ENCODE peak calls at places on chromosomes 11 and 22, in seven cellular contexts. One of them, this sample, is unnamed. For H3K4me1, the result is how much of the 10 kb centered on the place peaks cover.

GRCh38 chr22:29133603-29134133 is 60.8 kb downstream of the KREMEN1 start:
- DNase-seq in stomach: no peak
- DNase-seq in cardiac muscle cell: no peak
- DNase-seq in spleen: no peak
- DNase-seq in pancreas: no peak
- DNase-seq in fibroblast of lung: no peak
- DNase-seq in OCI-LY7: no peak
- DNase-seq in this sample: no peak

GRCh38 chr22:46083383-46084350 is 66.7 kb upstream of the PPARA start:
- DNase-seq in spleen: peak
- DNase-seq in pancreas: peak
- DNase-seq in cardiac muscle cell: no peak
- DNase-seq in stomach: peak
- DNase-seq in OCI-LY7: no peak
- DNase-seq in fibroblast of lung: no peak
- DNase-seq in this sample: no peak

GRCh38 chr11:116792869-116793475 is 1.3 kb upstream of the APOA5 start:
- DNase-seq in OCI-LY7: no peak
- DNase-seq in spleen: no peak
- DNase-seq in fibroblast of lung: peak
- DNase-seq in cardiac muscle cell: no peak
- DNase-seq in pancreas: no peak
- DNase-seq in stomach: no peak
- DNase-seq in this sample: no peak

GRCh38 chr22:30245985-30246901 is at the start of gene LIF:
- DNase-seq in OCI-LY7: no peak
- DNase-seq in stomach: no peak
- DNase-seq in pancreas: no peak
- DNase-seq in cardiac muscle cell: peak
- DNase-seq in fibroblast of lung: peak
- DNase-seq in spleen: peak
- DNase-seq in this sample: peak

GRCh38 chr22:38029901-38030300 is 27.3 kb upstream of the PICK1 start:
- DNase-seq in OCI-LY7: no peak
- DNase-seq in pancreas: no peak
- DNase-seq in cardiac muscle cell: no peak
- DNase-seq in fibroblast of lung: no peak
- DNase-seq in spleen: no peak
- DNase-seq in stomach: no peak
- DNase-seq in this sample: no peak

GRCh38 chr22:44776535-44777363 is 24.4 kb downstream of the ARHGAP8 start:
- DNase-seq in OCI-LY7: no peak
- DNase-seq in fibroblast of lung: no peak
- DNase-seq in spleen: no peak
- DNase-seq in stomach: no peak
- DNase-seq in pancreas: no peak
- DNase-seq in cardiac muscle cell: no peak
- DNase-seq in this sample: no peak

GRCh38 chr11:8366316-8366715 is 102.6 kb upstream of the LMO1 start:
- DNase-seq in fibroblast of lung: no peak
- DNase-seq in spleen: peak
- DNase-seq in OCI-LY7: no peak
- DNase-seq in stomach: no peak
- DNase-seq in pancreas: no peak
- DNase-seq in cardiac muscle cell: no peak
- DNase-seq in this sample: no peak

GRCh38 chr22:22408731-22409696 is 99.5 kb downstream of the ZNF280B start:
- DNase-seq in stomach: no peak
- DNase-seq in fibroblast of lung: peak
- DNase-seq in spleen: no peak
- DNase-seq in OCI-LY7: peak
- DNase-seq in cardiac muscle cell: peak
- DNase-seq in pancreas: no peak
- DNase-seq in this sample: no peak

GRCh38 chr11:115170133-115170815 is 333.9 kb downstream of the CADM1 start:
- DNase-seq in fibroblast of lung: no peak
- DNase-seq in spleen: no peak
- DNase-seq in OCI-LY7: peak
- DNase-seq in cardiac muscle cell: peak
- DNase-seq in stomach: no peak
- DNase-seq in pancreas: no peak
- DNase-seq in this sample: no peak

GRCh38 chr22:37163618-37164534 is 14.2 kb upstream of the IL2RB start:
- DNase-seq in pancreas: no peak
- DNase-seq in OCI-LY7: no peak
- DNase-seq in spleen: peak
- DNase-seq in stomach: no peak
- DNase-seq in cardiac muscle cell: no peak
- DNase-seq in fibroblast of lung: no peak
- DNase-seq in this sample: no peak

GRCh38 chr22:35312198-35313059 is 12.7 kb downstream of the TOM1 start:
- DNase-seq in fibroblast of lung: peak
- DNase-seq in cardiac muscle cell: no peak
- DNase-seq in pancreas: peak
- DNase-seq in spleen: peak
- DNase-seq in OCI-LY7: no peak
- DNase-seq in stomach: no peak
- DNase-seq in this sample: no peak

GRCh38 chr11:19311306-19312030 is 70.7 kb upstream of the E2F8 start:
- DNase-seq in OCI-LY7: peak
- DNase-seq in spleen: no peak
- DNase-seq in fibroblast of lung: peak
- DNase-seq in stomach: peak
- DNase-seq in pancreas: peak
- DNase-seq in cardiac muscle cell: peak
- DNase-seq in this sample: peak

GRCh38 chr22:50691521-50691920 is 18.9 kb downstream of the SHANK3 start:
- DNase-seq in stomach: no peak
- DNase-seq in OCI-LY7: peak
- DNase-seq in cardiac muscle cell: peak
- DNase-seq in fibroblast of lung: no peak
- DNase-seq in spleen: no peak
- DNase-seq in pancreas: no peak
- DNase-seq in this sample: no peak

GRCh38 chr11:126840975-126841374 is 159.6 kb downstream of the KIRREL3 start:
- DNase-seq in stomach: no peak
- DNase-seq in cardiac muscle cell: no peak
- DNase-seq in pancreas: no peak
- DNase-seq in fibroblast of lung: no peak
- DNase-seq in OCI-LY7: no peak
- DNase-seq in spleen: no peak
- DNase-seq in this sample: no peak

GRCh38 chr11:110720646-110721283 is 8.5 kb upstream of the ARHGAP20 start:
- DNase-seq in stomach: no peak
- DNase-seq in pancreas: no peak
- DNase-seq in fibroblast of lung: no peak
- DNase-seq in cardiac muscle cell: peak
- DNase-seq in spleen: no peak
- DNase-seq in OCI-LY7: no peak
- DNase-seq in this sample: no peak

GRCh38 chr22:41442240-41442792 is 4.3 kb downstream of the TOB2 start:
- DNase-seq in fibroblast of lung: no peak
- DNase-seq in cardiac muscle cell: no peak
- DNase-seq in pancreas: no peak
- DNase-seq in stomach: no peak
- DNase-seq in OCI-LY7: no peak
- DNase-seq in spleen: no peak
- DNase-seq in this sample: no peak

DNA sequence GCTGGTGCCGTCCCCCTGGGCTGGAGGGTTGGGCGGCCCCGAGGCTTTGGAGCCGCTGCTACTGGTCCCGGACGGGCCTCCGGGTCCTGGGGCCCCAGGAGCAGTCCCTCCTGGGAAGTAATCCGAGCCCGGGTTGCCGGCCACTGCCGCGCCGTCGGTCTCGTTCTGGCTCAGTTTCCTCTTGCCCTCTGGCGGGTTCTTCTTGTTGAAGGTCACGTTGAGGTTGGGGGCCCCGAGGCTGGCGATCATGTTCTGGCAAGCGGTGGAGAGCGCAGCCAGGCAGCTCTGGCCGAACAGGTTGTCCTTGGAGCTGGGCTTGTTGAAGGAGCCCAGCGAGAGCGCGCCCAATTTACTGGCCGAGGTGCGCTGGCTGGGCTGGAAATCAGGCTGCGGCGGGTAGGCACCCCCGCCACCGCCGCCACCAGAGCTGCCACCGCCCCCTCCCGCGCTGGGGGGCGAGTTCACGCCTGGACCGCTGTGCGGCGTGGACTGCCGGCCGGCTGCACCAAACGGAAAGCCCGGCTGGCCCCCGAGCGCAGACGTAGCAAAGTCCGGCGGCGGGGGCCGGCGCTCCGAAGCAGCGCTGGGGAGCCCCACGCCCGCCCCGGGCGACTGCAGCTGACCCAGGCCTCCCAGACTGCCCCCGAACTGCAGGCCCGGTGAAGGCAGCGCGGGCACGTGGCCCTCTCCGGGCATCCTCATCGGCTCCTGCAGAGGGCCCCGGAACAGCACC is 3.6 kb downstream of the MN1 start:
- DNase-seq in pancreas: no peak
- DNase-seq in cardiac muscle cell: no peak
- DNase-seq in spleen: no peak
- DNase-seq in OCI-LY7: no peak
- DNase-seq in fibroblast of lung: peak
- DNase-seq in stomach: no peak
- DNase-seq in this sample: no peak
- H3K27ac ChIP-seq in pancreas: no peak
- H3K27ac ChIP-seq in cardiac muscle cell: no peak
- H3K27ac ChIP-seq in spleen: no peak
- H3K27ac ChIP-seq in OCI-LY7: no peak
- H3K27ac ChIP-seq in fibroblast of lung: no peak
- H3K27ac ChIP-seq in stomach: no peak
- H3K27ac ChIP-seq in this sample: no peak

DNA sequence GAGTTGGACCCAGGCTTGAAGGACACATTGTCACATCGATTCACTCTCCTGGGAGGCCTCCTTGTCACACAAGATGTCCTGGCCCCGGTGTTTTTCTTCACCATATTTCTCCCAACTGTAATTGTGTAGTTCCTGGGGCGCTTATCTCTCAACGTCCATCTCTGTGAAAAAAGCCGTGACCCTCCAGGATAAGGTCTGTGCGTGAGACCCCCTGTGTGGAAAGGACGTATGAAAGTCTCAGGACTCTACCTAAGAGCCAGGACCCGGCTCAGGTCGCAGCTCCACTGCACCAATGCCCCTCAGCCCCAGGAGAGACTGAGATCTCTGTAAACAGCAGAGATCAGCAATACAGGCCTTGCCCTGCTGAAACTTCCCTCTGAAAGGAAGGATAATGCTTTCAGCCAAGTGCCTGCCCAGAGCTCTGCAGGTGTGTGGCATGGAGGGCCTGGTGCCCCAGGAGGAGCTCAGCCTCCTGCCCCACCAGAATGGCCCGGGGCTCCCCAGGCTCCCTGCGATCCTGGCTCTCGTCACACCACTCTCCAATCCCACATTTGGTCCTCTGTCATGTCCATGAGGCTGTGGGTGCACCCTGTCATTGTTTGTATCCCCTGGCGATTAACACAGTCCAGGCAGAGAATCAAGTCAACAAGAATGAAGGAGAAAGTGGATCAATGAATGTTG is 119.2 kb upstream of the TMEM45B start:
- DNase-seq in cardiac muscle cell: no peak
- DNase-seq in stomach: no peak
- DNase-seq in pancreas: no peak
- DNase-seq in fibroblast of lung: no peak
- DNase-seq in OCI-LY7: no peak
- DNase-seq in spleen: no peak
- DNase-seq in this sample: no peak
- TF ChIP-seq CTCF in cardiac muscle cell: no peak
- TF ChIP-seq CTCF in stomach: no peak
- TF ChIP-seq CTCF in pancreas: no peak
- TF ChIP-seq CTCF in fibroblast of lung: no peak
- TF ChIP-seq CTCF in OCI-LY7: peak
- TF ChIP-seq CTCF in spleen: no peak
- TF ChIP-seq CTCF in this sample: no peak

DNA sequence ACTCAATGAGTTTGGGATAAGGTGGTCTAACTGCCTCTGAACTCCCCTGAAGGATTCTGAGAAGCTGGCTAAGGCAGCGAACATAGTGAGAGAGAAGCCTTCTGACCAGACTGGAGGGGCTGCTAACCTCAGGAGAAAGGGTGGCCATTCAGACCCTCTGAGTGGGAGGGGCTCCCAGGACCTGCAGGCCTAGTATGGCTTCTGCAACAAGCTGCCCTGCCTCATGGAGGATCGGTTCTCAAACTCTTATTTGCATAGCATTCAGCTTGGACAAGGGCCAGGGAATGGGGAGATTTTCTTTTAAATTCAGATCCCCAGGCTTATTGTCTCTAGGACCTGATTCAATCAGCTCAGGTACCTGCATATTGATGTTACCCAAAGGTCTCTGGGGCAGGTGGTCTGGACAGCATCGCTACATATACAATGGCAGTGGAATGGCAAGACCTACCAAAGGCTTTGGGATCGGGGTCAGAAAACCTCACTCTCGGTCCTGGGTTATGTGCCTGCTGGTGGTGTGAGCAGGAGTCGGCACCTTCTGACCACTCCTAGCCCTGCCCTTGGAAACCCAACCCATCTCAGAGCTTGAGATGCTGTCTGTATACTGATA is 599.1 kb downstream of the BRD1 start:
- DNase-seq in pancreas: no peak
- DNase-seq in cardiac muscle cell: no peak
- DNase-seq in spleen: no peak
- DNase-seq in stomach: no peak
- DNase-seq in OCI-LY7: no peak
- DNase-seq in fibroblast of lung: no peak
- DNase-seq in this sample: no peak
- H3K4me1 ChIP-seq in pancreas: under half
- H3K4me1 ChIP-seq in cardiac muscle cell: under half
- H3K4me1 ChIP-seq in spleen: under half
- H3K4me1 ChIP-seq in stomach: under half
- H3K4me1 ChIP-seq in OCI-LY7: under half
- H3K4me1 ChIP-seq in fibroblast of lung: under half
- H3K4me1 ChIP-seq in this sample: under half

DNA sequence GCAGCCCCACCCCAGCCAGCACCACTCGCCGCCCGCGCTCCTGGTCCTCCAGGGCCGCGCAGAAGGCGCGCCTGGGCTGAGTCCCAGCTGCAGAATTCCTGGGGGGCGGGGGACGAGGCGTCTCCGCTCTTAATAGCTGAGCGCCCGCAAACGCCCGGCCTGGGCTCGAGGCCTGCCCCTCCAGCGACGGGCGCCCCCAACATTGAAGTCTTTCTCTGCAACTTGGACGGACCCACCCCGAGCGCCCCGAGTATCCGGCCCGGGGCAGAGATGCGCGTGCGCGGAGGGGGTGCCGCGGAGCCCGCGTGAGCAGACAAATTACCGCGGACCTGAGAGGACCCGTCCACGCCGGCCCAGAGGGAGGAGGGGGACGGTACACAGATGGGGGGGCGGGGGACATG is 6.7 kb upstream of the SYT7 start:
- DNase-seq in fibroblast of lung: peak
- DNase-seq in stomach: peak
- DNase-seq in spleen: peak
- DNase-seq in cardiac muscle cell: peak
- DNase-seq in OCI-LY7: no peak
- DNase-seq in pancreas: peak
- DNase-seq in this sample: peak
- H3K27ac ChIP-seq in fibroblast of lung: no peak
- H3K27ac ChIP-seq in stomach: peak
- H3K27ac ChIP-seq in spleen: no peak
- H3K27ac ChIP-seq in cardiac muscle cell: no peak
- H3K27ac ChIP-seq in OCI-LY7: no peak
- H3K27ac ChIP-seq in pancreas: no peak
- H3K27ac ChIP-seq in this sample: no peak

GRCh38 chr11:45917623-45918330 is at the start of gene PEX16:
- DNase-seq in cardiac muscle cell: peak
- DNase-seq in fibroblast of lung: peak
- DNase-seq in pancreas: peak
- DNase-seq in spleen: peak
- DNase-seq in OCI-LY7: peak
- DNase-seq in stomach: peak
- DNase-seq in this sample: peak
- TF ChIP-seq CTCF in cardiac muscle cell: no peak
- TF ChIP-seq CTCF in fibroblast of lung: no peak
- TF ChIP-seq CTCF in pancreas: no peak
- TF ChIP-seq CTCF in spleen: no peak
- TF ChIP-seq CTCF in OCI-LY7: no peak
- TF ChIP-seq CTCF in stomach: no peak
- TF ChIP-seq CTCF in this sample: no peak

This sample was measured in CD8-positive, alpha-beta T cell.